ENCODE peak calls at places on chromosomes 3 and 15, in six cellular contexts. R is IMR-90, J is fibroblast of lung, Z is osteoblast, H is HepG2, F is OCI-LY7. Y is an unnamed sample.

GRCh38 chr3:141368062-141368924 is at the start of gene ZBTB38:
- DNase-seq in R (peak), J (peak), Z (peak), H (peak), F (no peak), Y (peak)

GRCh38 chr15:68031406-68031805 is 22.7 kb upstream of the PIAS1 start:
- DNase-seq in R (no peak), J (peak), Z (no peak), H (no peak), F (no peak), Y (no peak)

GRCh38 chr3:168422843-168423242 is 327.1 kb upstream of the GOLIM4 start:
- DNase-seq in R (no peak), J (no peak), Z (no peak), H (no peak), F (no peak), Y (no peak)

GRCh38 chr15:92079047-92079446 is 225.5 kb downstream of the SLCO3A1 start:
- DNase-seq in R (no peak), J (peak), Z (no peak), H (peak), F (peak), Y (peak)

GRCh38 chr3:25355034-25355898 is 72.8 kb upstream of the RARB start:
- DNase-seq in R (no peak), J (no peak), Z (peak), H (no peak), F (no peak), Y (peak)

GRCh38 chr15:90607361-90607760 is 77.6 kb downstream of the CRTC3 start:
- DNase-seq in R (no peak), J (no peak), Z (no peak), H (no peak), F (no peak), Y (no peak)

GRCh38 chr15:68822818-68823217 is 2.1 kb upstream of the ANP32A start:
- DNase-seq in R (no peak), J (peak), Z (no peak), H (no peak), F (no peak), Y (peak)

GRCh38 chr15:97875513-97876285 is 84.8 kb upstream of the ARRDC4 start:
- DNase-seq in R (no peak), J (no peak), Z (no peak), H (no peak), F (no peak), Y (no peak)

GRCh38 chr3:71495708-71496472 is 87.6 kb downstream of the FOXP1 start:
- DNase-seq in R (peak), J (peak), Z (peak), H (peak), F (no peak), Y (no peak)

GRCh38 chr3:104044002-104044401 is 1322.7 kb upstream of the ALCAM start:
- DNase-seq in R (no peak), J (no peak), Z (no peak), H (no peak), F (no peak), Y (no peak)

GRCh38 chr3:62139957-62140356 is 233.4 kb downstream of the FEZF2 start:
- DNase-seq in R (peak), J (peak), Z (peak), H (no peak), F (no peak), Y (no peak)

GRCh38 chr15:99252326-99252725 is 1.0 kb downstream of the LRRC28 start:
- DNase-seq in R (no peak), J (no peak), Z (no peak), H (no peak), F (peak), Y (no peak)

GRCh38 chr3:46071222-46071621 is 43.9 kb upstream of the XCR1 start:
- DNase-seq in R (no peak), J (no peak), Z (no peak), H (no peak), F (no peak), Y (no peak)

GRCh38 chr15:56272474-56272873 is 28.8 kb upstream of the RFX7 start:
- DNase-seq in R (no peak), J (peak), Z (no peak), H (no peak), F (no peak), Y (no peak)

GRCh38 chr3:57872606-57873005 is 116.5 kb downstream of the SLMAP start:
- DNase-seq in R (peak), J (no peak), Z (no peak), H (no peak), F (no peak), Y (no peak)

GRCh38 chr15:80536231-80536630 is 132.0 kb downstream of the ARNT2 start:
- DNase-seq in R (no peak), J (no peak), Z (no peak), H (no peak), F (no peak), Y (no peak)

GRCh38 chr3:120353463-120353862 is 4.3 kb upstream of the LRRC58 start:
- DNase-seq in R (no peak), J (no peak), Z (no peak), H (no peak), F (no peak), Y (no peak)

GRCh38 chr3:100257601-100258000 is 3.2 kb upstream of the TBC1D23 start:
- DNase-seq in R (peak), J (no peak), Z (peak), H (no peak), F (no peak), Y (no peak)

GRCh38 chr3:100263583-100263982 is 2.8 kb downstream of the TBC1D23 start:
- DNase-seq in R (no peak), J (no peak), Z (peak), H (no peak), F (no peak), Y (no peak)

GRCh38 chr3:100260685-100261480 is at the start of gene TBC1D23:
- DNase-seq in R (peak), J (peak), Z (peak), H (peak), F (peak), Y (peak)

GRCh38 chr3:100261481-100261903 is 700 bp downstream of the TBC1D23 start:
- DNase-seq in R (no peak), J (no peak), Z (no peak), H (peak), F (no peak), Y (no peak)

GRCh38 chr3:100260081-100260684 is 609 bp upstream of the TBC1D23 start:
- DNase-seq in R (peak), J (peak), Z (peak), H (peak), F (no peak), Y (peak)
- TF ChIP-seq CTCF in R (no peak), J (peak), Z (no peak), H (no peak), F (no peak), Y (peak)

DNA sequence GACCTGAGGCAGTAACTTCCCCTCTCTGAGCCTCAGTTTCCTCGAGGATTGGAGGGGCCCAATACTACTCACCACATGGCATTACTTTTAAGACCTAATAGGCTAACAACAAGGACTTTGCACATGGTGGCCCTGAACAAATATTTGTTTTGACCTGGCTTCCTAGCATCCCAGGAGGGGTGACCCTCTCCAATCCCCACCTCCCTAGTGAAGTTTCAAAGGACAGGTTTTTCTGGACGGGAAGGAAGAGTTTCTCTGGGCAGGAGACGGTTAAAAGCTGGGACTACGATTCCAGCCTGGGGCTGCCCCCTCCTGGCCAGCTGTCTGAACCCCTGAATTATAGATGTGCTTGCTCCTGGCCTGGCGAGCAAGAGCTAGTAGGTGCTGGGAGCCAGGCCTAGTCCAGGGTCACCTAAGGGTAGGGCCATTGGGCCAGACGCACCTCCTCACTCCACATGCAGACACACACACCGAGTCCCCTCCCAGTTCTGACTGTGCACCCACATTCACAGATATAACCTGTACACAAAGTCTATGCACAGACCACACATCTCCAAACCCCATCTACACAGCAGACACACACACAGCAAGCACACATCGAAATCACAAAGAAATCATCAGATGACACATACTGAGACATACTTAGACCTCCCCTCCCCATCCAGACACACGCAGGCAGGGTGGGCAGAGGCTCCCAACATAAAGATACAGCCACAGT is 2.7 kb upstream of the ISL2 start:
- DNase-seq in R (no peak), J (no peak), Z (peak), H (peak), F (no peak), Y (peak)
- H2AFZ ChIP-seq in R (peak), J (no peak), Z (no peak), H (no peak), F (peak), Y (no peak)

GRCh38 chr3:194077602-194078001 is 58.3 kb upstream of the HES1 start:
- DNase-seq in R (no peak), J (no peak), Z (no peak), H (no peak), F (no peak), Y (no peak)

GRCh38 chr3:194075088-194075615 is 60.8 kb upstream of the HES1 start:
- DNase-seq in R (no peak), J (no peak), Z (no peak), H (no peak), F (no peak), Y (no peak)

GRCh38 chr3:194073926-194074325 is 62.0 kb upstream of the HES1 start:
- DNase-seq in R (no peak), J (no peak), Z (no peak), H (no peak), F (no peak), Y (no peak)

GRCh38 chr3:194076486-194076885 is 59.5 kb upstream of the HES1 start:
- DNase-seq in R (no peak), J (no peak), Z (no peak), H (no peak), F (no peak), Y (no peak)

DNA sequence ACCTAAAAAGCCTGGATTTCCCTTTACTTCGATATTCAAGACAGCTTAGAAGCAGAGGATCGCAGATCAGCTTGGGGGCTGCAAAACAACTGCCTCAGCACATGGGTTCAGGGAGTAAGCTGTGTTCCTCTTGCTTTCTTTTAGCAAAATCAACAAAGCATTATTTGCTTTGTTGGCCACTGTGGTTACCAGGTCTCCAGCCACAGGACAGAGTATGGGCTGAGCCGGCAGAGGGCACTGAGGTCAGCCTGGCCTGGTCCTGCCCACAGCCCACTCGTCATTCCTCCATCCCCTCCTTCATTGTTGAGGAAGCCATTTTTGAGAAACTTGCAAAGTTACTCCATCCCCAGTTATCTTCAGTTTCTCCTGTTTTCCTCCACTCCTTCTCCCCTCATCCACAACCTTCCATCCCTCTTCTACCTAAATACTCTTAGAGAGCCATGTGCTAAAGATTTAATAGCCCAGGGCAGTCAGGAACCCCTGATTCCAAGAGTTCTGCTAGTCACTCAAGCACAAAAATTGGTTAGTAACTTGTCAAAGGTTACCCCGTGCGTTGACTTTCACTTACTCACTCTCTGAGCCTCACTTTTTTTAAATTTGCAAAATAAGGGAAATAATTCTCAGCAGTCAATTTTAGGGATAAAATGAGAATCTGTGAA is 60.0 kb upstream of the HES1 start:
- DNase-seq in R (no peak), J (no peak), Z (no peak), H (peak), F (no peak), Y (peak)
- TF ChIP-seq CTCF in R (no peak), J (no peak), Z (no peak), H (peak), F (no peak), Y (peak)

GRCh38 chr3:126184465-126185000 is 4.1 kb upstream of the ALDH1L1 start:
- DNase-seq in R (no peak), J (no peak), Z (no peak), H (peak), F (no peak), Y (peak)

GRCh38 chr3:126186271-126186670 is 5.9 kb upstream of the ALDH1L1 start:
- DNase-seq in R (no peak), J (no peak), Z (no peak), H (no peak), F (no peak), Y (no peak)

GRCh38 chr3:126181398-126181725 is 976 bp upstream of the ALDH1L1 start:
- DNase-seq in R (no peak), J (no peak), Z (no peak), H (no peak), F (no peak), Y (no peak)

GRCh38 chr3:126179825-126180476 is 435 bp downstream of the ALDH1L1 start:
- DNase-seq in R (no peak), J (peak), Z (no peak), H (peak), F (no peak), Y (peak)

DNA sequence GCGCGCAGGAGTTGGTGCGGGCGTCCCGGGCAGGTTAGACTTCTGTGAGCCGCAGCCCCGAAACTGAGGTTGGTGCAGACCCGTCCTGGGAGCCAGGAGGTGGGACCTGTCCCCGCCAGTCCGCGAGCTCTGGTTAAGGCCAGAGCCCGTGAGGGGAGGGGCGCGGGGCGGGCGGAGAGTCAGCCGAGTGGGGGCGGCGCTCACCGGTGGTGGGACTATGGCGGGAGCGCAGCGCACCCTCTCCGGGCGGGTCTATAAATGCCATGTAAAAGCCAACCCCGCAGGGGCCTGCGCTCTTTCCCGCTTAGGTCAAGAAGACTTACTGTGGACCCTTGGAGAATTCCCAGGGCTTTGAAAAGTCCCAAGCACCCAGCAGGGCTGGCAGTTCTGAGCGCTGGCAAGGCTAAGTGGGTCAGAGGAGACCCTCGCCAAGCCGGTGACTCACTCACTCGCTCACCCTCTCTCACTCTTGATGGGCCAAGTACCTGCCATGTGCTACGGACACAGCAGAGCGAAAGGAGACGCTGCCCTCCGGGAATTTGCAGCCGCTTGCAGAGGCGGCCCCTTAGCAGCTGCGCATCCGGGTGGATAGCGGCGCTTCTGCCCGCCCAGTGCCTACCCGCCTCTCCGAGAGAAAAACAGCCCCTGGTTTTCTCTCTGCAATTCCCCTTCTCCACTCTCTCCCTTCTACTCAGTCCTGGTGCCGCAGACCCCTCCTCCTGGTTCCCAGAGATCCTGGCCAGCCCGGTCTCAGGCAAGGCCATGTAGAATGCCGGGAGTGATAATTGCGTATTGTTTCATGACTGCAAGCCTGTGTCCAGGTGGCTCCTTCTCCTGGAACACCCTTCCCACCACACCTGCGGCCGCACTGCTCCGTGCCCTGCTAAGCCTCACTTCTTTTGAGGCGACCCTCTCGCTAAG is at the start of gene ALDH1L1:
- DNase-seq in R (peak), J (peak), Z (no peak), H (peak), F (no peak), Y (peak)
- H2AFZ ChIP-seq in R (peak), J (no peak), Z (no peak), H (peak), F (no peak), Y (peak)

DNA sequence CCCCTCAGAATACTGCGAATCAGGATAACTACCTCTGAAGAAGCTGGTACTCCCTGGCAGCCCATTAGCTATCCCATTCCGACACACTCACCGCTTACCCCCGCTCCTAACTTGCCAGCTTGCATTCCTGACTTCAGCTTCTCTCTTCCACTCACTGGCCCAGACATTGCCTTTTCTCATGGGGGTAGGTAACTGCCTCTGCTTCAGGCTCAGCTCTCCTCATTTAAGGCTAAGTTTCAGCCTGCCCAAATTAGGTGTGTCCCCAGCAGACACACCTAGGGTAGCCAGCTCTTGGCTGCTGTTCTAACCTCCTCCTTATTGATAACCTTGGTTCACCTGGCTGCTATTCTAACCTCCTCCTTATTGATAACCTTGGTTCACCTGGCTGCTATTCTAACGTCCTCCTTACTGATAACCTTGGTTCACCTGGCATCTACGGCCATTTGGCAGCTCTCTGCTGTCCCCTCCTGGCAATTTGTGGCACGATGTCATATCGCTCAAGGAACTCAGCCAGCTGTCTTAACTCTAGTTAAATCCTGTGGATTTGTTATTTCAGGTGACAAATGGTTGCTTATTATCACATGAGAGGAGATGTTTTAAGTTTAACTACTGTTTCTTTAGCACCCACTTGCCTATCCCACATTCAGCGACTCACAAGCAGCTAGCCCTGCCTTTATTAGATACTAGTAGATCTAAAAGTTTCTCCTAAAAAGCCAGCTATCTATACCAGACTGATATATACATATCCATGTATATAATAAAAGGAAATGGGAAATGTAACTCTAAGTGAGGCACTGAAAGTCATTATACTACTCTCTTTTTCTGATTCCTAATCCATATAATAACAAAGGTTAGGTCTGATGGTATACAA is 106.5 kb upstream of the ACP3 start:
- DNase-seq in R (no peak), J (no peak), Z (no peak), H (peak), F (peak), Y (peak)
- TF ChIP-seq CTCF in R (peak), J (peak), Z (peak), H (peak), F (peak), Y (peak)

DNA sequence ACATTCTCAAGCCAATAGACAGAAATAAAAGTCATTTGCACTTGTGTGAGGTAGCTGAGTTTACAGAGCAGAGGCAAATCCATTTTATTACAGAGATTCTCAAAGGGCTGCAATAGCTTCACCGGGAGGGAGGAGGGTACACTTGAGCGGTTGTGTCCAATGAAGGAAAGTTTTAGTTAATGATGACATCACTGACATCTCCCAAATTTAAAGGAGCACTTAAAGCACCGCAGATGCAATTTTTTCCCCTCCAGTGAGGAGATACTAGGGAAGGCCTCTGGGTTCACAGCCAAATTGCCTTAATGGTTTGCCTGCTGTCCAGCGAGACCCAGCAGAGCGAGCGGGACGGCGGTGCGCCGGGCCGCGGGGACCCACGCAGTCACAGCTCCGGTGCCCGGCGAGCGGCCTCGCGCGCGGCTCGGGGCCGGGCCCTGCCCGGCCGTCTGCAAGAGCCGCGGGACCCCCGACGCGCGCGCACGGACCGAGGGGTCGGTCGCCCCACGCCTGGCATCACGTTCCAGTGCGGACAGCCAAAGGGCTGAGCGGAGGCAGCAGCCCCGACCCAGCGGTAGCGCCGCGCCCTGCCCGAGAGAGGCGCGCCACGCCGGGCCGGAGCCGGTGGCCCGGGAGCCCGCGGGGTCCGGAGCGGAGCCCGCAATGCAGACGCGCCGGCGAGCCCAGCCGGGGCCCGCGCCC is 160.5 kb upstream of the CHRNA7 start:
- DNase-seq in R (no peak), J (peak), Z (no peak), H (no peak), F (no peak), Y (peak)
- H2AFZ ChIP-seq in R (peak), J (no peak), Z (peak), H (no peak), F (no peak), Y (no peak)

Y was measured in neural progenitor cell.